ENCODE peak calls at places on chromosome 13, in five cellular contexts. One of them, this sample, is unnamed.
A peak's percentile ranks its signal among the peaks of the same experiment; 100 is the strongest.

GRCh38 chr13:48235100-48235813 is 2.3 kb downstream of the ITM2B start:
- DNase-seq in foreskin keratinocyte: peak; percentile 60
- DNase-seq in right cardiac atrium: peak; percentile 65
- DNase-seq in thoracic aorta: no peak
- DNase-seq in H9: peak; percentile 55
- DNase-seq in this sample: no peak

GRCh38 chr13:21075303-21076264 is 14.2 kb upstream of the LATS2 start:
- DNase-seq in right cardiac atrium: peak; percentile 82
- DNase-seq in foreskin keratinocyte: no peak
- DNase-seq in thoracic aorta: no peak
- DNase-seq in H9: peak; percentile 78
- DNase-seq in this sample: no peak

GRCh38 chr13:48155850-48156249 is 60.9 kb upstream of the MED4 start:
- DNase-seq in thoracic aorta: no peak
- DNase-seq in H9: no peak
- DNase-seq in right cardiac atrium: no peak
- DNase-seq in foreskin keratinocyte: peak; percentile 96
- DNase-seq in this sample: no peak

GRCh38 chr13:31208554-31209122 is 8.9 kb downstream of the B3GLCT start:
- DNase-seq in thoracic aorta: no peak
- DNase-seq in H9: no peak
- DNase-seq in foreskin keratinocyte: no peak
- DNase-seq in right cardiac atrium: no peak
- DNase-seq in this sample: no peak

GRCh38 chr13:24911135-24911524 is 147.2 kb downstream of the RNF17 start:
- DNase-seq in right cardiac atrium: no peak
- DNase-seq in thoracic aorta: no peak
- DNase-seq in foreskin keratinocyte: peak; percentile 40
- DNase-seq in H9: no peak
- DNase-seq in this sample: no peak

GRCh38 chr13:56752630-56753029 is 388.1 kb upstream of the PRR20A start:
- DNase-seq in thoracic aorta: no peak
- DNase-seq in foreskin keratinocyte: no peak
- DNase-seq in H9: no peak
- DNase-seq in right cardiac atrium: no peak
- DNase-seq in this sample: no peak

GRCh38 chr13:91406619-91407018 is 8.2 kb downstream of the GPC5 start:
- DNase-seq in H9: peak; percentile 79
- DNase-seq in thoracic aorta: no peak
- DNase-seq in foreskin keratinocyte: no peak
- DNase-seq in right cardiac atrium: no peak
- DNase-seq in this sample: peak; percentile 1

GRCh38 chr13:70390968-70391367 is 282.7 kb upstream of the KLHL1 start:
- DNase-seq in H9: no peak
- DNase-seq in right cardiac atrium: no peak
- DNase-seq in thoracic aorta: no peak
- DNase-seq in foreskin keratinocyte: no peak
- DNase-seq in this sample: no peak

GRCh38 chr13:58087566-58087965 is 456.0 kb downstream of the PCDH17 start:
- DNase-seq in H9: no peak
- DNase-seq in thoracic aorta: no peak
- DNase-seq in right cardiac atrium: no peak
- DNase-seq in foreskin keratinocyte: peak; percentile 13
- DNase-seq in this sample: no peak

GRCh38 chr13:64428196-64428595 is 2801.9 kb downstream of the PCDH9 start:
- DNase-seq in H9: no peak
- DNase-seq in thoracic aorta: no peak
- DNase-seq in right cardiac atrium: no peak
- DNase-seq in foreskin keratinocyte: no peak
- DNase-seq in this sample: no peak

GRCh38 chr13:33181264-33181663 is 104.3 kb downstream of the STARD13 start:
- DNase-seq in H9: no peak
- DNase-seq in right cardiac atrium: no peak
- DNase-seq in foreskin keratinocyte: no peak
- DNase-seq in thoracic aorta: no peak
- DNase-seq in this sample: no peak

GRCh38 chr13:44117351-44117750 is 237.6 kb downstream of the LACC1 start:
- DNase-seq in foreskin keratinocyte: no peak
- DNase-seq in thoracic aorta: no peak
- DNase-seq in H9: no peak
- DNase-seq in right cardiac atrium: no peak
- DNase-seq in this sample: no peak

GRCh38 chr13:63139277-63139676 is 1723.6 kb upstream of the PCDH20 start:
- DNase-seq in thoracic aorta: no peak
- DNase-seq in right cardiac atrium: no peak
- DNase-seq in foreskin keratinocyte: no peak
- DNase-seq in H9: no peak
- DNase-seq in this sample: no peak

GRCh38 chr13:30872685-30873443 is 33.2 kb upstream of the MEDAG start:
- DNase-seq in right cardiac atrium: peak; percentile 70
- DNase-seq in H9: peak; percentile 81
- DNase-seq in foreskin keratinocyte: peak; percentile 44
- DNase-seq in thoracic aorta: no peak
- DNase-seq in this sample: peak; percentile 17

GRCh38 chr13:76764429-76764828 is 121.8 kb downstream of the KCTD12 start:
- DNase-seq in H9: no peak
- DNase-seq in right cardiac atrium: peak; percentile 81
- DNase-seq in foreskin keratinocyte: peak; percentile 5
- DNase-seq in thoracic aorta: no peak
- DNase-seq in this sample: no peak

GRCh38 chr13:74325106-74325505 is 190.9 kb upstream of the KLF12 start:
- DNase-seq in H9: no peak
- DNase-seq in right cardiac atrium: peak; percentile 50
- DNase-seq in foreskin keratinocyte: peak; percentile 9
- DNase-seq in thoracic aorta: no peak
- DNase-seq in this sample: no peak

GRCh38 chr13:109494955-109495354 is 291.4 kb downstream of the IRS2 start:
- DNase-seq in H9: no peak
- DNase-seq in foreskin keratinocyte: peak; percentile 96
- DNase-seq in right cardiac atrium: no peak
- DNase-seq in thoracic aorta: no peak
- DNase-seq in this sample: no peak

GRCh38 chr13:49641810-49642291 is 13.5 kb downstream of the ARL11 start:
- DNase-seq in right cardiac atrium: peak; percentile 73
- DNase-seq in foreskin keratinocyte: peak; percentile 88
- DNase-seq in thoracic aorta: no peak
- DNase-seq in H9: no peak
- DNase-seq in this sample: no peak

GRCh38 chr13:100298116-100298681 is 209.3 kb downstream of the PCCA start:
- DNase-seq in foreskin keratinocyte: no peak
- DNase-seq in thoracic aorta: no peak
- DNase-seq in H9: no peak
- DNase-seq in right cardiac atrium: no peak
- DNase-seq in this sample: no peak

GRCh38 chr13:40236566-40237168 is 429.8 kb downstream of the FOXO1 start:
- DNase-seq in H9: no peak
- DNase-seq in foreskin keratinocyte: peak; percentile 60
- DNase-seq in right cardiac atrium: peak; percentile 83
- DNase-seq in thoracic aorta: peak; percentile 53
- DNase-seq in this sample: no peak

GRCh38 chr13:93689333-93689732 is 462.7 kb downstream of the GPC6 start:
- DNase-seq in right cardiac atrium: no peak
- DNase-seq in H9: no peak
- DNase-seq in foreskin keratinocyte: no peak
- DNase-seq in thoracic aorta: no peak
- DNase-seq in this sample: no peak

GRCh38 chr13:23799945-23800344 is 89.3 kb downstream of the MIPEP start:
- DNase-seq in foreskin keratinocyte: no peak
- DNase-seq in H9: no peak
- DNase-seq in thoracic aorta: no peak
- DNase-seq in right cardiac atrium: no peak
- DNase-seq in this sample: no peak

GRCh38 chr13:50344717-50345116 is 329.5 kb downstream of the KCNRG start:
- DNase-seq in H9: no peak
- DNase-seq in foreskin keratinocyte: no peak
- DNase-seq in thoracic aorta: no peak
- DNase-seq in right cardiac atrium: no peak
- DNase-seq in this sample: no peak

GRCh38 chr13:75402787-75403186 is 79.2 kb downstream of the TBC1D4 start:
- DNase-seq in thoracic aorta: no peak
- DNase-seq in right cardiac atrium: peak; percentile 80
- DNase-seq in H9: no peak
- DNase-seq in foreskin keratinocyte: no peak
- DNase-seq in this sample: no peak
- H3K27ac ChIP-seq in thoracic aorta: no peak overlapping the region
- H3K27ac ChIP-seq in right cardiac atrium: peak overlapping the region; percentile 95
- H3K27ac ChIP-seq in H9: no peak overlapping the region
- H3K27ac ChIP-seq in foreskin keratinocyte: no peak overlapping the region
- H3K27ac ChIP-seq in this sample: no peak overlapping the region

GRCh38 chr13:79442221-79442620 is 36.2 kb upstream of the RBM26 start:
- DNase-seq in thoracic aorta: no peak
- DNase-seq in H9: no peak
- DNase-seq in right cardiac atrium: no peak
- DNase-seq in foreskin keratinocyte: no peak
- DNase-seq in this sample: no peak
- H3K27ac ChIP-seq in thoracic aorta: no peak overlapping the region
- H3K27ac ChIP-seq in H9: no peak overlapping the region
- H3K27ac ChIP-seq in right cardiac atrium: no peak overlapping the region
- H3K27ac ChIP-seq in foreskin keratinocyte: no peak overlapping the region
- H3K27ac ChIP-seq in this sample: no peak overlapping the region

DNA sequence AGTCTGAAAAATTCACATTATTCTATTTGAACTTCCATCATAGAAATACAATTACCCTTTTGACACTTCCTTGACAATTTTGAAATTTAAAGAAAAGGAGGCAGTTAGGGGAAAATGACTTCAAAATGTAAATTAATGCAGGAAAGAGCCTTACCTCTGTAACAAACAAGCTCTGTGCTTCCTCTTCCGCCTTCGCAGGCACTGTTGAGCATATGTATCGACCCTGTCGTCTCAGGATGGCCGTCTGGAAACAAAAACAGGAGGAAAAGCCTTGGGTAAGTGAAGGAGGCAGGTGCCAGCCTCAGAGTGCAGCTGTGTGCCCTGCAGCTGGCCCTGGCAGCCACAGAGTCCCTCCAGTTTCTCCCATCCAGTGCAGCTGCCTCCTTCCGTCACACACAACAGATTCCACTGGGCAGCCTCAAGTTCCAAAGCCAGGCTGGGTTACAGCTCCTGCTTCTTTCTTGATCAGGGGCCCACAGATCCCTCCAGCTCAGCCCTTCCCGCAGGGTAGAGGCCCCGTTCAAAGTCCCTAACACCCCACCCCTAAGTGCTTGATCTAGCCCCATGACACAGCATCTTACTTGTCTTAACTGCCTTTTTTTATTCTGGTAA is 47.7 kb downstream of the DOCK9 start:
- DNase-seq in H9: no peak
- DNase-seq in thoracic aorta: no peak
- DNase-seq in right cardiac atrium: no peak
- DNase-seq in foreskin keratinocyte: no peak
- DNase-seq in this sample: peak; percentile 17
- H3K27ac ChIP-seq in H9: no peak overlapping the region
- H3K27ac ChIP-seq in thoracic aorta: no peak overlapping the region
- H3K27ac ChIP-seq in right cardiac atrium: peak overlapping the region; percentile 62
- H3K27ac ChIP-seq in foreskin keratinocyte: no peak overlapping the region
- H3K27ac ChIP-seq in this sample: peak overlapping the region; percentile 31

DNA sequence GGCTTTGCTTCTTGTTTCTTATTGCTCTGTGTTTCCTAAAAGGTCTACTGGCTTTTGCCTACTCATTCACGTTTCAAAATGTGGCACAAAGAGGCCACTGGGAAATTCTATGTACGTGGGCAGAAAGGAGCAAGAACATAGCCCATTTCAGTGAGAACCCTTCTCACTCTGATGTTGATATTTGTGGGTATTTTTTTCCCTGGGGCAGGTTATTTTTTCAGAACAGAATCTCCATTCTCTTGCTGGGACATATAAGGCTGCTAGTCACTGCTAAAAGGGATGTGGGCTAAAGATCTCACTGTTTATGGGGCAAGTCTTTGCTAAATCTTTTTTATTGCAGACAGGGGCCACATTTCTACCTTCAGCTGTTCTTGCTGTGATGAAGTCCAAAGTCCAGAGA is 27.1 kb downstream of the EDNRB start:
- DNase-seq in right cardiac atrium: no peak
- DNase-seq in H9: no peak
- DNase-seq in foreskin keratinocyte: no peak
- DNase-seq in thoracic aorta: no peak
- DNase-seq in this sample: no peak
- H3K27ac ChIP-seq in right cardiac atrium: no peak overlapping the region
- H3K27ac ChIP-seq in H9: no peak overlapping the region
- H3K27ac ChIP-seq in foreskin keratinocyte: no peak overlapping the region
- H3K27ac ChIP-seq in thoracic aorta: no peak overlapping the region
- H3K27ac ChIP-seq in this sample: no peak overlapping the region

GRCh38 chr13:97239306-97239705 is 17.2 kb downstream of the MBNL2 start:
- DNase-seq in right cardiac atrium: no peak
- DNase-seq in foreskin keratinocyte: no peak
- DNase-seq in thoracic aorta: no peak
- DNase-seq in H9: no peak
- DNase-seq in this sample: no peak
- H3K27ac ChIP-seq in right cardiac atrium: peak overlapping the region; percentile 86
- H3K27ac ChIP-seq in foreskin keratinocyte: no peak overlapping the region
- H3K27ac ChIP-seq in thoracic aorta: peak overlapping the region; percentile 39
- H3K27ac ChIP-seq in H9: no peak overlapping the region
- H3K27ac ChIP-seq in this sample: no peak overlapping the region

DNA sequence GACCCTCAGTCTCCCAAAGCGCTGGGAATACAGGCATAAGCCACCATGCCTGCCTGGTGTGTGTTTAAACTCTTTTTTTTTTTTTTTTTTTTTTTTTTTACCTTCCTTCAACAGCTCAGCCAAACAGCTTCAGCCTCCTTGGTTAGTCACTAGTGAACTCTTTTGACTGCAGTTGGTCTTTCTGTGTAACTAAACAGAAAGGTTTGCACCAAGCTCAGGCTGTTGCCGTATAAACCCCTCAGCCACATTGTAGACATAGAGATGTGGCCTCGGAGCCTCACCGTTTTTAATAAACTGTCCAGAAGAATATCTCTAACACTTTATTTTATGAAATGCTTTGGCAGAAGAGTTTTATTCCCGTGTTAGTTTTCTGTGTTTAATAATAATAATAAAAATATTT is 171.6 kb upstream of the MAB21L1 start:
- DNase-seq in foreskin keratinocyte: no peak
- DNase-seq in thoracic aorta: no peak
- DNase-seq in right cardiac atrium: no peak
- DNase-seq in H9: no peak
- DNase-seq in this sample: no peak
- H3K27ac ChIP-seq in foreskin keratinocyte: no peak overlapping the region
- H3K27ac ChIP-seq in thoracic aorta: no peak overlapping the region
- H3K27ac ChIP-seq in right cardiac atrium: no peak overlapping the region
- H3K27ac ChIP-seq in H9: no peak overlapping the region
- H3K27ac ChIP-seq in this sample: no peak overlapping the region

DNA sequence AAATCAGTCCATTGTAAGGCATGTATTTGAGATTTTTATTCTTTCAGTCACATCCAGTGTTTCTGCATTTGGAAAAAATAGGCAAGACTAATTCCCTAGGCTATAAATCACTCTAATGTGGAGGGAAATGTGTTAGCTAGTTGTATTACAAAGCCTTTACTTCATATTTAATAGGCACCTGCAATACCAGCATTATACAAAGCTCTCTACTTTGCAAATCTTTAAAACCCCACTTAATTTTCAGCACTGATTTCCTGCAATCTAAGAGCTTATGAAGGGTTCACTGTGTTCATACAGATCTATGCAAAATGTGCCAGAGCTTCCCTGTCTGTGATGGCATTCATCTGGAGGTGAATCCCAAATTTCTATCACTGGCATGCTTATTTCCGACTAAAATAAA is 12.2 kb downstream of the PCDH9 start:
- DNase-seq in H9: no peak
- DNase-seq in thoracic aorta: no peak
- DNase-seq in right cardiac atrium: no peak
- DNase-seq in foreskin keratinocyte: no peak
- DNase-seq in this sample: no peak
- H3K27ac ChIP-seq in H9: no peak overlapping the region
- H3K27ac ChIP-seq in thoracic aorta: no peak overlapping the region
- H3K27ac ChIP-seq in right cardiac atrium: no peak overlapping the region
- H3K27ac ChIP-seq in foreskin keratinocyte: no peak overlapping the region
- H3K27ac ChIP-seq in this sample: no peak overlapping the region